ENCODE peak calls at places on chromosomes 4 and X, in eight cellular contexts. K, N, Z, H, G, A, C and Q are unnamed samples.

GRCh38 chrX:150845091-150845490 is 53.4 kb downstream of the CD99L2 start:
- DNase-seq in K (no peak), N (no peak), Z (no peak), H (no peak), G (no peak), A (no peak), C (no peak), Q (no peak)

GRCh38 chr4:31370866-31371465 is 650.8 kb downstream of the PCDH7 start:
- DNase-seq in K (no peak), N (no peak), Z (peak), H (no peak), G (no peak), A (no peak), C (peak), Q (no peak)

GRCh38 chr4:1569461-1570151 is 114.5 kb downstream of the FAM53A start:
- DNase-seq in K (no peak), N (peak), Z (no peak), H (no peak), G (peak), A (peak), C (no peak), Q (peak)

GRCh38 chrX:153411988-153412574 is 809 bp downstream of the ZFP92 start:
- DNase-seq in K (no peak), N (no peak), Z (no peak), H (no peak), G (no peak), A (no peak), C (peak), Q (no peak)

GRCh38 chrX:50988649-50989048 is 78.1 kb downstream of the BMP15 start:
- DNase-seq in K (no peak), N (no peak), Z (peak), H (no peak), G (no peak), A (no peak), C (peak), Q (no peak)

GRCh38 chrX:71393919-71394318 is 27.8 kb downstream of the TAF1 start:
- DNase-seq in K (no peak), N (no peak), Z (no peak), H (no peak), G (no peak), A (no peak), C (no peak), Q (no peak)

GRCh38 chr4:4496604-4497372 is 45.1 kb downstream of the STX18 start:
- DNase-seq in K (no peak), N (no peak), Z (no peak), H (no peak), G (no peak), A (no peak), C (no peak), Q (no peak)

GRCh38 chr4:30295652-30296051 is 424.5 kb upstream of the PCDH7 start:
- DNase-seq in K (no peak), N (no peak), Z (no peak), H (no peak), G (no peak), A (no peak), C (no peak), Q (no peak)

GRCh38 chrX:40091691-40092421 is 5.9 kb downstream of the BCOR start:
- DNase-seq in K (no peak), N (no peak), Z (no peak), H (no peak), G (no peak), A (no peak), C (no peak), Q (peak)

GRCh38 chr4:166957451-166957850 is 276.8 kb downstream of the SPOCK3 start:
- DNase-seq in K (no peak), N (no peak), Z (peak), H (no peak), G (no peak), A (no peak), C (no peak), Q (no peak)

GRCh38 chr4:55008166-55009056 is 117.0 kb downstream of the KDR start:
- DNase-seq in K (no peak), N (no peak), Z (no peak), H (no peak), G (no peak), A (no peak), C (no peak), Q (peak)

GRCh38 chr4:3516836-3517730 is 15.1 kb downstream of the LRPAP1 start:
- DNase-seq in K (no peak), N (peak), Z (no peak), H (no peak), G (peak), A (peak), C (no peak), Q (peak)

GRCh38 chr4:10589308-10589707 is 95.3 kb downstream of the CLNK start:
- DNase-seq in K (no peak), N (no peak), Z (peak), H (no peak), G (no peak), A (no peak), C (no peak), Q (no peak)

GRCh38 chr4:9812530-9813340 is 31.3 kb downstream of the DRD5 start:
- DNase-seq in K (no peak), N (no peak), Z (no peak), H (no peak), G (no peak), A (no peak), C (no peak), Q (no peak)

GRCh38 chrX:7889680-7890079 is 37.5 kb downstream of the PNPLA4 start:
- DNase-seq in K (no peak), N (no peak), Z (peak), H (no peak), G (no peak), A (no peak), C (no peak), Q (no peak)